ENCODE peak calls at places on chromosome 7, in ten cellular contexts. M is amniotic epithelial cell; C is Peyer's patch; N is KBM-7; S is AG04449; U is HFFc6; A is activated T-helper 1 cell treated with anti-CD3 and anti-CD28 coated beads, Interleukin-12 subunit alpha, Interleukin-12 subunit beta, Interleukin-2, Interleukin-4 antibody, amounts not matched to agents 30 ng/mL and 10 ng/mL and 1 ng/mL, durations not matched to agents 14 hours and 24 hours and 36 hours; T is colonic mucosa; K is stimulated activated CD4-positive, alpha-beta T cell treated with anti-CD3 and anti-CD28 coated beads, Interleukin-15, amount 100 ng/mL, for 48 hours; Q is CD8-positive, alpha-beta T cell. Y is an unnamed sample.

GRCh38 chr7:13874783-13875182 is 114.7 kb downstream of the ETV1 start:
- DNase-seq in M (peak), C (no peak), N (no peak), S (no peak), U (no peak), A (no peak), T (no peak), K (no peak), Q (no peak), Y (no peak)

GRCh38 chr7:127949670-127950069 is 81.6 kb downstream of the LRRC4 start:
- DNase-seq in M (no peak), C (no peak), N (no peak), S (no peak), U (no peak), A (no peak), T (no peak), K (no peak), Q (no peak), Y (no peak)

GRCh38 chr7:335358-336148 is 45.6 kb downstream of the FOXL3 start:
- DNase-seq in M (no peak), C (no peak), N (no peak), S (no peak), U (no peak), A (no peak), T (no peak), K (no peak), Q (no peak), Y (no peak)

GRCh38 chr7:116679495-116679894 is 7.5 kb downstream of the MET start:
- DNase-seq in M (no peak), C (no peak), N (no peak), S (no peak), U (no peak), A (no peak), T (no peak), K (no peak), Q (no peak), Y (no peak)

GRCh38 chr7:47471831-47472230 is 110.1 kb downstream of the TNS3 start:
- DNase-seq in M (no peak), C (no peak), N (no peak), S (no peak), U (no peak), A (no peak), T (no peak), K (no peak), Q (no peak), Y (no peak)

GRCh38 chr7:42961182-42961581 is 29.0 kb downstream of the MRPL32 start:
- DNase-seq in M (peak), C (no peak), N (peak), S (no peak), U (no peak), A (no peak), T (no peak), K (no peak), Q (no peak), Y (no peak)

GRCh38 chr7:148916186-148916585 is 32.1 kb upstream of the EZH2 start:
- DNase-seq in M (peak), C (no peak), N (no peak), S (peak), U (peak), A (no peak), T (no peak), K (no peak), Q (no peak), Y (no peak)

GRCh38 chr7:101941481-101942383 is 124.3 kb downstream of the CUX1 start:
- DNase-seq in M (peak), C (no peak), N (no peak), S (no peak), U (peak), A (no peak), T (peak), K (no peak), Q (no peak), Y (no peak)

Y was measured in CD4-positive, CD25-positive, alpha-beta regulatory T cell.